ENCODE peak calls at places on chromosome 13, in eight cellular contexts. One of them, this sample, is unnamed.

GRCh38 chr13:74158028-74158427 is 23.8 kb upstream of the KLF12 start:
- DNase-seq in CD8-positive, alpha-beta T cell: no peak
- DNase-seq in mucosa of descending colon: no peak
- DNase-seq in right cardiac atrium: peak; percentile 15
- DNase-seq in lower leg skin: no peak
- DNase-seq in mammary epithelial cell: no peak
- DNase-seq in IMR-90: peak; percentile 47
- DNase-seq in thoracic aorta: no peak
- DNase-seq in this sample: no peak

GRCh38 chr13:40136896-40137295 is 481.4 kb downstream of the COG6 start:
- DNase-seq in IMR-90: no peak
- DNase-seq in right cardiac atrium: no peak
- DNase-seq in mammary epithelial cell: no peak
- DNase-seq in CD8-positive, alpha-beta T cell: no peak
- DNase-seq in thoracic aorta: no peak
- DNase-seq in mucosa of descending colon: no peak
- DNase-seq in lower leg skin: no peak
- DNase-seq in this sample: peak; percentile 90

GRCh38 chr13:96967248-96967745 is 27.0 kb downstream of the OXGR1 start:
- DNase-seq in mammary epithelial cell: no peak
- DNase-seq in thoracic aorta: no peak
- DNase-seq in IMR-90: no peak
- DNase-seq in right cardiac atrium: no peak
- DNase-seq in mucosa of descending colon: no peak
- DNase-seq in lower leg skin: no peak
- DNase-seq in CD8-positive, alpha-beta T cell: no peak
- DNase-seq in this sample: peak; percentile 3

GRCh38 chr13:78596701-78597550 is 6.4 kb downstream of the POU4F1 start:
- DNase-seq in thoracic aorta: no peak
- DNase-seq in right cardiac atrium: no peak
- DNase-seq in mucosa of descending colon: no peak
- DNase-seq in lower leg skin: no peak
- DNase-seq in CD8-positive, alpha-beta T cell: no peak
- DNase-seq in mammary epithelial cell: no peak
- DNase-seq in IMR-90: no peak
- DNase-seq in this sample: no peak

GRCh38 chr13:107835339-107836018 is 379.9 kb downstream of the LIG4 start:
- DNase-seq in mammary epithelial cell: peak; percentile 68
- DNase-seq in right cardiac atrium: no peak
- DNase-seq in mucosa of descending colon: no peak
- DNase-seq in thoracic aorta: no peak
- DNase-seq in lower leg skin: no peak
- DNase-seq in IMR-90: peak; percentile 88
- DNase-seq in CD8-positive, alpha-beta T cell: no peak
- DNase-seq in this sample: peak; percentile 25

GRCh38 chr13:99085139-99085845 is 107.4 kb upstream of the DOCK9 start:
- DNase-seq in lower leg skin: peak; percentile 86
- DNase-seq in mucosa of descending colon: peak; percentile 36
- DNase-seq in CD8-positive, alpha-beta T cell: peak; percentile 47
- DNase-seq in mammary epithelial cell: no peak
- DNase-seq in thoracic aorta: no peak
- DNase-seq in IMR-90: no peak
- DNase-seq in right cardiac atrium: no peak
- DNase-seq in this sample: no peak

GRCh38 chr13:45630791-45631190 is 15.3 kb upstream of the ERICH6B start:
- DNase-seq in mucosa of descending colon: no peak
- DNase-seq in mammary epithelial cell: peak; percentile 53
- DNase-seq in IMR-90: no peak
- DNase-seq in CD8-positive, alpha-beta T cell: no peak
- DNase-seq in right cardiac atrium: no peak
- DNase-seq in lower leg skin: no peak
- DNase-seq in thoracic aorta: no peak
- DNase-seq in this sample: no peak

GRCh38 chr13:44692173-44692713 is 116.1 kb upstream of the TSC22D1 start:
- DNase-seq in mammary epithelial cell: peak; percentile 52
- DNase-seq in lower leg skin: peak; percentile 8
- DNase-seq in CD8-positive, alpha-beta T cell: no peak
- DNase-seq in right cardiac atrium: no peak
- DNase-seq in IMR-90: peak; percentile 43
- DNase-seq in mucosa of descending colon: no peak
- DNase-seq in thoracic aorta: no peak
- DNase-seq in this sample: no peak

GRCh38 chr13:46010148-46010547 is 42.4 kb downstream of the ZC3H13 start:
- DNase-seq in IMR-90: no peak
- DNase-seq in mucosa of descending colon: no peak
- DNase-seq in CD8-positive, alpha-beta T cell: no peak
- DNase-seq in right cardiac atrium: no peak
- DNase-seq in mammary epithelial cell: no peak
- DNase-seq in thoracic aorta: no peak
- DNase-seq in lower leg skin: no peak
- DNase-seq in this sample: peak; percentile 4

GRCh38 chr13:94325148-94325528 is 154.3 kb downstream of the DCT start:
- DNase-seq in mucosa of descending colon: no peak
- DNase-seq in mammary epithelial cell: no peak
- DNase-seq in IMR-90: no peak
- DNase-seq in lower leg skin: no peak
- DNase-seq in thoracic aorta: no peak
- DNase-seq in right cardiac atrium: no peak
- DNase-seq in CD8-positive, alpha-beta T cell: no peak
- DNase-seq in this sample: peak; percentile 58

GRCh38 chr13:94322925-94323324 is 156.6 kb downstream of the DCT start:
- DNase-seq in thoracic aorta: no peak
- DNase-seq in lower leg skin: no peak
- DNase-seq in CD8-positive, alpha-beta T cell: no peak
- DNase-seq in mammary epithelial cell: no peak
- DNase-seq in mucosa of descending colon: no peak
- DNase-seq in right cardiac atrium: no peak
- DNase-seq in IMR-90: no peak
- DNase-seq in this sample: no peak

GRCh38 chr13:94325660-94326059 is 153.8 kb downstream of the DCT start:
- DNase-seq in thoracic aorta: no peak
- DNase-seq in right cardiac atrium: no peak
- DNase-seq in CD8-positive, alpha-beta T cell: no peak
- DNase-seq in lower leg skin: no peak
- DNase-seq in IMR-90: peak; percentile 17
- DNase-seq in mammary epithelial cell: no peak
- DNase-seq in mucosa of descending colon: no peak
- DNase-seq in this sample: peak; percentile 94

GRCh38 chr13:94324409-94325147 is 154.9 kb downstream of the DCT start:
- DNase-seq in mucosa of descending colon: no peak
- DNase-seq in right cardiac atrium: no peak
- DNase-seq in lower leg skin: no peak
- DNase-seq in CD8-positive, alpha-beta T cell: no peak
- DNase-seq in mammary epithelial cell: no peak
- DNase-seq in IMR-90: no peak
- DNase-seq in thoracic aorta: no peak
- DNase-seq in this sample: peak; percentile 63

DNA sequence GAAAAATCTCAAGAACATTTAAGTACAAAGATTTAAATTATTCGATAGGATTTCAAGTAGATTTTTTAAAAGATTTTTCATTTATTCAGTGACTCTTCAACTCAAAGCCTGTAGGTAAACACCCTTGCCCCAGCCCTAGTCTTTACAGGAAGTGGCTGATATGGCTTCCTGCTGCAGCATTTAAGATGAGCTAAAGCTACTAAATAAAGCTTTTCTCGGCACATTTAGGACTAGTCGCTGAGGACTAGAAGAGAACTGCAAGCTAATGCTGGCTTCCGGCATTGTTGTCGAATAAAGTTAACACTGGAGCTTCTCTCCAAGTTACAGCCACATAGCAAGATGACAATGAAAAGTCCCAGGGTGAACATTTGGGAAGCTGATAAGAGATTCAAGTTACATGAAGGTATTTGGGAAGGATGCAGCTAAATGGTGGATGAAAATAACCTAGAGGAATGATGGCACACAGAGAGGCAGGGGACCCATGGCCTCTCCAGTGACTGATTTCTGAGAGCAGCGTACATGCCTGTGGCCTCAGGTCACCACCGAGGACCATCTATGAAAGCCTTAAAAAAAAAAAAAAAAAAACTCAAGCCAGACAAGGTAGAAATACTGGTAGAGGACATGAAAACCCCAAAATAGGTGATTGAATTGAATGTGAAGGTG is 155.6 kb downstream of the DCT start:
- DNase-seq in right cardiac atrium: no peak
- DNase-seq in mucosa of descending colon: no peak
- DNase-seq in lower leg skin: no peak
- DNase-seq in thoracic aorta: no peak
- DNase-seq in mammary epithelial cell: no peak
- DNase-seq in CD8-positive, alpha-beta T cell: peak; percentile 50
- DNase-seq in IMR-90: no peak
- DNase-seq in this sample: no peak
- H3K4me3 ChIP-seq in right cardiac atrium: no peak overlapping the region
- H3K4me3 ChIP-seq in mucosa of descending colon: no peak overlapping the region
- H3K4me3 ChIP-seq in lower leg skin: no peak overlapping the region
- H3K4me3 ChIP-seq in thoracic aorta: no peak overlapping the region
- H3K4me3 ChIP-seq in mammary epithelial cell: no peak overlapping the region
- H3K4me3 ChIP-seq in CD8-positive, alpha-beta T cell: peak overlapping the region; percentile 16
- H3K4me3 ChIP-seq in IMR-90: no peak overlapping the region
- H3K4me3 ChIP-seq in this sample: no peak overlapping the region

GRCh38 chr13:38863536-38863935 is 127.1 kb downstream of the STOML3 start:
- DNase-seq in CD8-positive, alpha-beta T cell: no peak
- DNase-seq in mammary epithelial cell: no peak
- DNase-seq in IMR-90: no peak
- DNase-seq in thoracic aorta: no peak
- DNase-seq in right cardiac atrium: no peak
- DNase-seq in mucosa of descending colon: no peak
- DNase-seq in lower leg skin: no peak
- DNase-seq in this sample: no peak
- H3K4me3 ChIP-seq in CD8-positive, alpha-beta T cell: no peak overlapping the region
- H3K4me3 ChIP-seq in mammary epithelial cell: no peak overlapping the region
- H3K4me3 ChIP-seq in IMR-90: no peak overlapping the region
- H3K4me3 ChIP-seq in thoracic aorta: no peak overlapping the region
- H3K4me3 ChIP-seq in right cardiac atrium: no peak overlapping the region
- H3K4me3 ChIP-seq in mucosa of descending colon: no peak overlapping the region
- H3K4me3 ChIP-seq in lower leg skin: no peak overlapping the region
- H3K4me3 ChIP-seq in this sample: no peak overlapping the region

GRCh38 chr13:110915057-110915873 is at the start of gene ANKRD10:
- DNase-seq in mucosa of descending colon: peak; percentile 100
- DNase-seq in IMR-90: peak; percentile 99
- DNase-seq in CD8-positive, alpha-beta T cell: peak; percentile 88
- DNase-seq in lower leg skin: peak; percentile 100
- DNase-seq in right cardiac atrium: peak; percentile 99
- DNase-seq in mammary epithelial cell: peak; percentile 99
- DNase-seq in thoracic aorta: peak; percentile 95
- DNase-seq in this sample: peak; percentile 100

GRCh38 chr13:110914293-110915056 is 394 bp downstream of the ANKRD10 start:
- DNase-seq in mucosa of descending colon: peak; percentile 82
- DNase-seq in thoracic aorta: peak; percentile 21
- DNase-seq in mammary epithelial cell: no peak
- DNase-seq in CD8-positive, alpha-beta T cell: peak; percentile 76
- DNase-seq in right cardiac atrium: peak; percentile 87
- DNase-seq in IMR-90: peak; percentile 74
- DNase-seq in lower leg skin: peak; percentile 94
- DNase-seq in this sample: peak; percentile 83

GRCh38 chr13:110913911-110914292 is 967 bp downstream of the ANKRD10 start:
- DNase-seq in mucosa of descending colon: no peak
- DNase-seq in IMR-90: no peak
- DNase-seq in CD8-positive, alpha-beta T cell: no peak
- DNase-seq in lower leg skin: peak; percentile 93
- DNase-seq in mammary epithelial cell: peak; percentile 56
- DNase-seq in thoracic aorta: no peak
- DNase-seq in right cardiac atrium: no peak
- DNase-seq in this sample: no peak

GRCh38 chr13:110915874-110916670 is 1.2 kb upstream of the ANKRD10 start:
- DNase-seq in thoracic aorta: no peak
- DNase-seq in IMR-90: peak; percentile 64
- DNase-seq in mucosa of descending colon: no peak
- DNase-seq in right cardiac atrium: no peak
- DNase-seq in lower leg skin: no peak
- DNase-seq in mammary epithelial cell: peak; percentile 64
- DNase-seq in CD8-positive, alpha-beta T cell: no peak
- DNase-seq in this sample: peak; percentile 84

GRCh38 chr13:110916671-110917142 is 1.8 kb upstream of the ANKRD10 start:
- DNase-seq in CD8-positive, alpha-beta T cell: no peak
- DNase-seq in lower leg skin: no peak
- DNase-seq in mucosa of descending colon: no peak
- DNase-seq in thoracic aorta: no peak
- DNase-seq in right cardiac atrium: no peak
- DNase-seq in mammary epithelial cell: peak; percentile 64
- DNase-seq in IMR-90: peak; percentile 79
- DNase-seq in this sample: peak; percentile 83
- H3K4me3 ChIP-seq in CD8-positive, alpha-beta T cell: no peak overlapping the region
- H3K4me3 ChIP-seq in lower leg skin: no peak overlapping the region
- H3K4me3 ChIP-seq in mucosa of descending colon: no peak overlapping the region
- H3K4me3 ChIP-seq in thoracic aorta: peak overlapping the region; percentile 95
- H3K4me3 ChIP-seq in right cardiac atrium: no peak overlapping the region
- H3K4me3 ChIP-seq in mammary epithelial cell: no peak overlapping the region
- H3K4me3 ChIP-seq in IMR-90: no peak overlapping the region
- H3K4me3 ChIP-seq in this sample: peak overlapping the region; percentile 71

GRCh38 chr13:64266024-64266423 is 2850.4 kb upstream of the PCDH20 start:
- DNase-seq in CD8-positive, alpha-beta T cell: no peak
- DNase-seq in thoracic aorta: no peak
- DNase-seq in right cardiac atrium: no peak
- DNase-seq in mucosa of descending colon: no peak
- DNase-seq in IMR-90: no peak
- DNase-seq in lower leg skin: no peak
- DNase-seq in mammary epithelial cell: no peak
- DNase-seq in this sample: no peak
- H3K4me3 ChIP-seq in CD8-positive, alpha-beta T cell: no peak overlapping the region
- H3K4me3 ChIP-seq in thoracic aorta: no peak overlapping the region
- H3K4me3 ChIP-seq in right cardiac atrium: no peak overlapping the region
- H3K4me3 ChIP-seq in mucosa of descending colon: no peak overlapping the region
- H3K4me3 ChIP-seq in IMR-90: no peak overlapping the region
- H3K4me3 ChIP-seq in lower leg skin: no peak overlapping the region
- H3K4me3 ChIP-seq in mammary epithelial cell: no peak overlapping the region
- H3K4me3 ChIP-seq in this sample: no peak overlapping the region